ENCODE peak calls at places on chromosomes 11 and 22, in seven cellular contexts. X, J, B, V, H, O and A are unnamed samples.

GRCh38 chr22:45188779-45189178 is 25.1 kb downstream of the NUP50 start:
- DNase-seq in X (no peak), J (no peak), B (no peak), V (no peak), H (no peak), O (no peak), A (no peak)

GRCh38 chr11:65100674-65101350 is 4.8 kb downstream of the VPS51 start:
- DNase-seq in X (no peak), J (no peak), B (no peak), V (no peak), H (no peak), O (no peak), A (no peak)

GRCh38 chr11:27317751-27318150 is 45.3 kb downstream of the CCDC34 start:
- DNase-seq in X (peak), J (no peak), B (no peak), V (peak), H (no peak), O (no peak), A (no peak)

GRCh38 chr11:65642014-65642671 is 4.2 kb downstream of the SIPA1 start:
- DNase-seq in X (no peak), J (no peak), B (no peak), V (no peak), H (no peak), O (no peak), A (no peak)

GRCh38 chr22:48894064-48894671 is 933.5 kb downstream of the BRD1 start:
- DNase-seq in X (no peak), J (no peak), B (no peak), V (no peak), H (no peak), O (peak), A (no peak)

GRCh38 chr11:134519788-134520187 is 107.7 kb upstream of the B3GAT1 start:
- DNase-seq in X (no peak), J (no peak), B (no peak), V (no peak), H (no peak), O (no peak), A (no peak)

GRCh38 chr11:78651923-78652602 is 77.4 kb upstream of the NARS2 start:
- DNase-seq in X (no peak), J (no peak), B (no peak), V (no peak), H (no peak), O (no peak), A (no peak)

GRCh38 chr11:44270403-44271192 is 39.3 kb downstream of the ALX4 start:
- DNase-seq in X (no peak), J (no peak), B (no peak), V (no peak), H (no peak), O (no peak), A (no peak)

GRCh38 chr11:77656362-77656761 is 18.8 kb upstream of the CLNS1A start:
- DNase-seq in X (no peak), J (no peak), B (no peak), V (no peak), H (no peak), O (no peak), A (no peak)

GRCh38 chr11:57001674-57002401 is 13.1 kb downstream of the OR5AK2 start:
- DNase-seq in X (no peak), J (no peak), B (no peak), V (no peak), H (no peak), O (no peak), A (no peak)

GRCh38 chr11:123064268-123064657 is 2.3 kb upstream of the HSPA8 start:
- DNase-seq in X (no peak), J (no peak), B (no peak), V (no peak), H (no peak), O (no peak), A (no peak)

GRCh38 chr11:67024410-67024809 is 1.5 kb downstream of the SYT12 start:
- DNase-seq in X (no peak), J (peak), B (no peak), V (no peak), H (no peak), O (no peak), A (no peak)

GRCh38 chr11:31810779-31811647 is at the start of gene PAX6:
- DNase-seq in X (peak), J (no peak), B (peak), V (peak), H (peak), O (peak), A (peak)

GRCh38 chr11:110712643-110713468 is 619 bp upstream of the ARHGAP20 start:
- DNase-seq in X (no peak), J (peak), B (peak), V (no peak), H (no peak), O (no peak), A (no peak)

GRCh38 chr11:59247535-59248227 is 35.0 kb upstream of the MPEG1 start:
- DNase-seq in X (peak), J (no peak), B (no peak), V (peak), H (no peak), O (no peak), A (no peak)

GRCh38 chr11:63768232-63769043 is at the start of gene ZFTA:
- DNase-seq in X (peak), J (peak), B (peak), V (peak), H (peak), O (peak), A (peak)

GRCh38 chr11:96199563-96200025 is 143.4 kb downstream of the MAML2 start:
- DNase-seq in X (peak), J (peak), B (no peak), V (no peak), H (peak), O (no peak), A (no peak)

GRCh38 chr11:14022251-14022650 is 59.7 kb downstream of the SPON1 start:
- DNase-seq in X (no peak), J (no peak), B (no peak), V (peak), H (no peak), O (no peak), A (no peak)

GRCh38 chr22:44894321-44894720 is 115.5 kb downstream of the PHF21B start:
- DNase-seq in X (no peak), J (no peak), B (no peak), V (no peak), H (no peak), O (no peak), A (no peak)

GRCh38 chr11:66335531-66336233 is 552 bp downstream of the RIN1 start:
- DNase-seq in X (peak), J (no peak), B (no peak), V (peak), H (no peak), O (no peak), A (no peak)

GRCh38 chr11:120912504-120912903 is 111.4 kb upstream of the TBCEL start:
- DNase-seq in X (no peak), J (no peak), B (no peak), V (peak), H (peak), O (no peak), A (no peak)

GRCh38 chr11:119685073-119685746 is 43.8 kb downstream of the NECTIN1 start:
- DNase-seq in X (no peak), J (no peak), B (no peak), V (no peak), H (no peak), O (no peak), A (no peak)

GRCh38 chr11:107808526-107808925 is 50.1 kb downstream of the SLC35F2 start:
- DNase-seq in X (no peak), J (no peak), B (no peak), V (no peak), H (no peak), O (no peak), A (no peak)

GRCh38 chr11:3021125-3021524 is 29.0 kb upstream of the NAP1L4 start:
- DNase-seq in X (peak), J (no peak), B (peak), V (peak), H (peak), O (peak), A (no peak)

GRCh38 chr11:45026835-45027234 is 76.2 kb upstream of the TP53I11 start:
- DNase-seq in X (no peak), J (no peak), B (peak), V (no peak), H (peak), O (no peak), A (no peak)

GRCh38 chr22:40043086-40043485 is 48.3 kb downstream of the FAM83F start:
- DNase-seq in X (no peak), J (no peak), B (no peak), V (no peak), H (peak), O (no peak), A (no peak)